ENCODE peak calls at places on chromosome 19, in seven cellular contexts. M, J, G, V, C, D and S are unnamed samples.

GRCh38 chr19:10961073-10961762 is 388 bp downstream of the SMARCA4 start:
- DNase-seq in M (peak; percentile 67), J (peak; percentile 35), G (peak; percentile 60), V (peak; percentile 30), C (no peak), D (peak; percentile 54), S (peak; percentile 28)

GRCh38 chr19:50823389-50824042 is at the start of gene KLK1:
- DNase-seq in M (no peak), J (no peak), G (no peak), V (no peak), C (no peak), D (no peak), S (no peak)

GRCh38 chr19:17398902-17399527 is 5.0 kb upstream of the CCDC194 start:
- DNase-seq in M (no peak), J (no peak), G (peak; percentile 33), V (no peak), C (no peak), D (no peak), S (no peak)

GRCh38 chr19:6890938-6891337 is 3.6 kb downstream of the ADGRE1 start:
- DNase-seq in M (no peak), J (no peak), G (peak; percentile 33), V (no peak), C (no peak), D (no peak), S (no peak)

GRCh38 chr19:7348587-7349230 is at the start of gene ARHGEF18:
- DNase-seq in M (no peak), J (no peak), G (peak; percentile 100), V (no peak), C (no peak), D (no peak), S (no peak)

GRCh38 chr19:3851254-3852176 is 17.3 kb downstream of the ZFR2 start:
- DNase-seq in M (no peak), J (peak; percentile 12), G (no peak), V (no peak), C (peak; percentile 13), D (no peak), S (peak; percentile 2)

GRCh38 chr19:38658462-38659306 is 11.2 kb downstream of the ACTN4 start:
- DNase-seq in M (no peak), J (peak; percentile 97), G (no peak), V (peak; percentile 100), C (peak; percentile 100), D (peak; percentile 64), S (peak; percentile 100)

GRCh38 chr19:38142176-38143035 is 81.6 kb downstream of the DPF1 start:
- DNase-seq in M (peak; percentile 84), J (peak; percentile 31), G (peak; percentile 44), V (peak; percentile 63), C (peak; percentile 36), D (peak; percentile 64), S (peak; percentile 56)

GRCh38 chr19:16429066-16429758 is 42.6 kb downstream of the EPS15L1 start:
- DNase-seq in M (peak; percentile 92), J (peak; percentile 8), G (no peak), V (no peak), C (no peak), D (no peak), S (no peak)

GRCh38 chr19:1613808-1614570 is 8.7 kb upstream of the UQCR11 start:
- DNase-seq in M (no peak), J (no peak), G (no peak), V (no peak), C (no peak), D (no peak), S (no peak)

GRCh38 chr19:10109528-10109927 is 2.0 kb upstream of the P2RY11 start:
- DNase-seq in M (no peak), J (no peak), G (peak; percentile 36), V (no peak), C (no peak), D (no peak), S (no peak)

GRCh38 chr19:58067240-58067912 is 8.3 kb downstream of the ZNF135 start:
- DNase-seq in M (no peak), J (no peak), G (no peak), V (no peak), C (no peak), D (no peak), S (no peak)

GRCh38 chr19:3142292-3142670 is 6.4 kb downstream of the GNA15 start:
- DNase-seq in M (no peak), J (peak; percentile 81), G (peak; percentile 65), V (peak; percentile 88), C (peak; percentile 73), D (no peak), S (peak; percentile 92)

GRCh38 chr19:1251233-1251502 is 2.8 kb downstream of the MIDN start:
- DNase-seq in M (peak; percentile 88), J (peak; percentile 51), G (peak; percentile 76), V (peak; percentile 82), C (peak; percentile 66), D (peak; percentile 74), S (peak; percentile 63)

GRCh38 chr19:7923295-7924191 is 2.4 kb downstream of the CTXN1 start:
- DNase-seq in M (peak; percentile 50), J (no peak), G (peak; percentile 59), V (no peak), C (no peak), D (peak; percentile 55), S (no peak)

GRCh38 chr19:38037151-38037611 is 130.2 kb downstream of the SIPA1L3 start:
- DNase-seq in M (no peak), J (no peak), G (no peak), V (no peak), C (no peak), D (no peak), S (no peak)

GRCh38 chr19:44604241-44604640 is 9.1 kb upstream of the IGSF23 start:
- DNase-seq in M (no peak), J (no peak), G (no peak), V (no peak), C (no peak), D (no peak), S (no peak)

GRCh38 chr19:45553464-45553863 is 31.1 kb downstream of the OPA3 start:
- DNase-seq in M (no peak), J (no peak), G (no peak), V (no peak), C (no peak), D (no peak), S (no peak)

GRCh38 chr19:44539236-44539819 is 9.9 kb upstream of the CEACAM20 start:
- DNase-seq in M (no peak), J (peak; percentile 18), G (no peak), V (no peak), C (no peak), D (no peak), S (peak; percentile 8)

GRCh38 chr19:16698914-16699313 is 20.7 kb upstream of the NWD1 start:
- DNase-seq in M (peak; percentile 86), J (no peak), G (no peak), V (peak; percentile 2), C (no peak), D (no peak), S (peak; percentile 30)

GRCh38 chr19:45677351-45678230 is 9.6 kb downstream of the GIPR start:
- DNase-seq in M (peak; percentile 64), J (peak; percentile 92), G (peak; percentile 35), V (peak; percentile 90), C (peak; percentile 57), D (peak; percentile 41), S (peak; percentile 57)

GRCh38 chr19:39524495-39524894 is 8.2 kb downstream of the EID2B start:
- DNase-seq in M (no peak), J (no peak), G (no peak), V (no peak), C (no peak), D (no peak), S (no peak)

GRCh38 chr19:42246143-42246868 is 3.9 kb upstream of the GSK3A start:
- DNase-seq in M (peak; percentile 87), J (peak; percentile 63), G (no peak), V (peak; percentile 80), C (peak; percentile 83), D (peak; percentile 82), S (peak; percentile 81)
- TF ChIP-seq CTCF in M (peak; percentile 58), J (peak; percentile 60), G (no peak), V (peak; percentile 76), C (peak; percentile 81), D (peak; percentile 50), S (peak; percentile 77)

GRCh38 chr19:49403404-49404187 is 15.5 kb downstream of the KASH5 start:
- DNase-seq in M (no peak), J (peak; percentile 89), G (no peak), V (no peak), C (peak; percentile 80), D (no peak), S (no peak)
- H3K4me3 ChIP-seq in M (no peak overlapping the region), J (peak overlapping the region; percentile 9), G (no peak overlapping the region), V (no peak overlapping the region), C (no peak overlapping the region), D (no peak overlapping the region), S (no peak overlapping the region)

GRCh38 chr19:47258434-47258833 is 2.1 kb downstream of the CCDC9 start:
- DNase-seq in M (no peak), J (no peak), G (no peak), V (no peak), C (no peak), D (no peak), S (no peak)

GRCh38 chr19:47257411-47258169 is 1.3 kb downstream of the CCDC9 start:
- DNase-seq in M (no peak), J (no peak), G (peak; percentile 54), V (no peak), C (no peak), D (peak; percentile 62), S (peak; percentile 59)

GRCh38 chr19:47258895-47259555 is 2.7 kb downstream of the CCDC9 start:
- DNase-seq in M (no peak), J (no peak), G (no peak), V (no peak), C (no peak), D (no peak), S (no peak)

GRCh38 chr19:47255947-47256687 is at the start of gene CCDC9:
- DNase-seq in M (peak; percentile 99), J (peak; percentile 91), G (peak; percentile 100), V (peak; percentile 97), C (peak; percentile 97), D (peak; percentile 98), S (peak; percentile 97)

GRCh38 chr19:47256688-47257410 is 524 bp downstream of the CCDC9 start:
- DNase-seq in M (peak; percentile 100), J (peak; percentile 94), G (peak; percentile 100), V (peak; percentile 99), C (peak; percentile 99), D (peak; percentile 100), S (peak; percentile 99)
- TF ChIP-seq CTCF in M (no peak), J (no peak), G (no peak), V (no peak), C (no peak), D (no peak), S (no peak)

DNA sequence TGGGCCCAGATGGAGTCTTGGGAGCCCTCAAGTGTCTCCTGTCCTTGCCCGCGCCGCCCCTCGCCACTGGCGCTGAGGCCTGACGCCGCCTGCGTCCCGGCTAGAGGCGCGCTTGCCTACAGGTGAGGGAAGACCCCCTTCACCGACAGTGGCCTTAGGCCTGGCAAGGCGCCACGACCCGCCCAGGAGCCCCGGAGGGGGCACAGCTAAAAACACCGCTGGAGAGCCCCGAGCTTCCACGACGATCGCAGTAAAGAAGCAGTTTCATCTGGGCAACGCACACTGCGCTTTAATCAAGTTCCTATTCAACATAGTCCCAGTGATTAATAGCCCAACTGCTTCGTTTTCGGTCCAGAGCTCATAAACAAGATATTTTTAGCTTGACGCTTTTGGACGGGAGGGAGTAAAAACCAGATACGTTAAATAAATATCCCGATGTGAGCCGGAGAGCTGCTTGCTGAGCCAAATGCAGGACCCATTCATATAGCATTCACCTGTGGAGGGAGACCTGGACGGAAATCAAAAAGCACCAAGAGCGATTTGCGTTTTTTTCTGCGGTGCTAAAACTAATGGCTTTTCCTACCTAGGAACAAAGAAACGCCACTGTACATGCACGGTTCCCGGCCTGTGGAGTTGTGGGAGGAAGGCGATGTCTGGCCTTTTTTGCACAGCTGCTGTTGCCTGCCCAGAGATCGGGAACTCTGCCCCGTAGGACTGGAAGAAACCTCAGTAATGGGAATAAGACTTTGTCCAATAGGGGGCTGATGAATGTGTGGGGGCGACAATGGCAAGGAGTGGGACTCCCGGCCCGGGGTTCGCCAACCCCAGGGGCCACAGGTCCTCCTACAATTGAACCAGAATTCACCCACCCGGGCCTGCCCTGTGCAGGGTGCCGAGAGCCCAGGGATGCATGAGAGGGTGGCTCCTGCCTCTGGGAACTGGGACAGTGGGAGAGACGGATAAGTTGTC is 1.7 kb upstream of the CEBPA start:
- DNase-seq in M (peak; percentile 72), J (no peak), G (no peak), V (no peak), C (no peak), D (peak; percentile 53), S (peak; percentile 44)
- H3K4me3 ChIP-seq in M (peak overlapping the region; percentile 86), J (peak overlapping the region; percentile 71), G (peak overlapping the region; percentile 53), V (no peak overlapping the region), C (no peak overlapping the region), D (peak overlapping the region; percentile 56), S (peak overlapping the region; percentile 67)